ENCODE peak calls at places on chromosomes 11 and 22, in eight cellular contexts. X is prostate gland; T is AG09319; Y is heart right ventricle; S is stimulated activated effector memory CD8-positive, alpha-beta T cell treated with anti-CD3 and anti-CD28 coated beads, Interleukin-12 subunit alpha, Interleukin-12 subunit beta, amount 100 ng/mL, for 72 hours; I is NCI-H1694 treated with DMSO at 0.1 percent for 48 hours; K is NCI-H82; H is germinal center. G is an unnamed sample.

GRCh38 chr11:73958521-73959141 is 7.8 kb downstream of the DNAJB13 start:
- DNase-seq in T (no peak), Y (no peak), H (no peak), S (no peak), X (no peak), K (peak), I (no peak), G (no peak)

GRCh38 chr11:76677010-76677771 is 6.6 kb upstream of the LRRC32 start:
- DNase-seq in H (no peak), X (no peak), S (no peak), Y (no peak), T (no peak), I (no peak), K (no peak), G (no peak)

GRCh38 chr11:59154585-59154984 is 11.9 kb downstream of the FAM111A start:
- DNase-seq in H (no peak), S (no peak), I (no peak), T (no peak), K (no peak), Y (no peak), X (peak), G (no peak)

GRCh38 chr11:39810358-39810757 is 1649.1 kb downstream of the LRRC4C start:
- DNase-seq in X (no peak), I (no peak), K (peak), H (no peak), Y (no peak), T (no peak), S (no peak), G (no peak)

GRCh38 chr22:25054943-25055511 is 102.5 kb downstream of the KIAA1671 start:
- DNase-seq in K (no peak), H (no peak), S (peak), T (no peak), Y (no peak), I (no peak), X (no peak), G (peak)

GRCh38 chr11:898160-898517 is 12.5 kb downstream of the CHID1 start:
- DNase-seq in I (peak), X (no peak), Y (no peak), H (no peak), K (peak), T (no peak), S (no peak), G (no peak)

GRCh38 chr11:58845342-58845741 is 838 bp upstream of the GLYATL2 start:
- DNase-seq in I (no peak), H (no peak), T (no peak), K (no peak), Y (no peak), X (no peak), S (no peak), G (no peak)

GRCh38 chr11:64438986-64439771 is 80.2 kb downstream of the RPS6KA4 start:
- DNase-seq in S (no peak), I (no peak), H (no peak), Y (no peak), X (no peak), T (no peak), K (no peak), G (no peak)

GRCh38 chr11:70577948-70578347 is 179.6 kb downstream of the CTTN start:
- DNase-seq in Y (no peak), X (no peak), I (no peak), T (no peak), K (no peak), S (no peak), H (no peak), G (no peak)

GRCh38 chr22:48660104-48660794 is 1167.4 kb downstream of the BRD1 start:
- DNase-seq in T (no peak), I (no peak), S (no peak), K (no peak), Y (no peak), H (no peak), X (no peak), G (no peak)

GRCh38 chr22:37896181-37896592 is 9.9 kb upstream of the MICALL1 start:
- DNase-seq in X (peak), T (no peak), K (no peak), H (peak), I (no peak), Y (peak), S (peak), G (peak)

GRCh38 chr11:73963861-73964260 is 13.0 kb downstream of the DNAJB13 start:
- DNase-seq in S (no peak), X (no peak), T (no peak), I (no peak), Y (no peak), H (no peak), K (no peak), G (no peak)

GRCh38 chr11:117700551-117700950 is 96.5 kb downstream of the DSCAML1 start:
- DNase-seq in S (no peak), I (no peak), X (no peak), H (no peak), K (no peak), Y (no peak), T (no peak), G (no peak)

GRCh38 chr11:130913268-130913667 is 3.0 kb downstream of the SNX19 start:
- DNase-seq in K (no peak), Y (no peak), H (no peak), T (no peak), I (no peak), S (no peak), X (no peak), G (no peak)

GRCh38 chr11:363948-364761 is 5.1 kb upstream of the B4GALNT4 start:
- DNase-seq in I (peak), T (no peak), H (peak), X (peak), S (peak), K (peak), Y (no peak), G (peak)

GRCh38 chr11:17610402-17610894 is 63.4 kb downstream of the OTOG start:
- DNase-seq in S (peak), K (no peak), H (no peak), T (no peak), X (no peak), Y (no peak), I (no peak), G (no peak)

GRCh38 chr11:1108246-1108900 is 33.7 kb downstream of the MUC2 start:
- DNase-seq in Y (no peak), H (no peak), S (no peak), X (no peak), I (no peak), K (no peak), T (no peak), G (no peak)

GRCh38 chr22:46600397-46600796 is 19.8 kb upstream of the GRAMD4 start:
- DNase-seq in X (no peak), K (no peak), T (no peak), H (no peak), Y (no peak), I (no peak), S (no peak), G (no peak)

GRCh38 chr22:22235564-22235963 is 9.0 kb upstream of the VPREB1 start:
- DNase-seq in S (peak), K (peak), H (peak), I (no peak), Y (no peak), X (no peak), T (no peak), G (peak)